ENCODE peak calls at places on chromosomes 2 and 18, in nine cellular contexts. F is stimulated activated CD8-positive, alpha-beta memory T cell treated with anti-CD3 and anti-CD28 coated beads, Interleukin-12 subunit alpha, Interleukin-12 subunit beta, amount 100 ng/mL, for 4 hours; V is KG1; H is stimulated activated CD4-positive, alpha-beta T cell treated with anti-CD3 and anti-CD28 coated beads, Interleukin-2, amount 100 ng/mL, for 48 hours; T is ACHN; P is GM20000; C is caudate nucleus; U is KBM-7; B is sciatic nerve. Y is an unnamed sample.
A peak's percentile ranks its signal among the peaks of the same experiment; 100 is the strongest.

GRCh38 chr2:70988726-70989648 is 5.7 kb downstream of the TEX261 start:
- DNase-seq in P (no peak), C (no peak), T (no peak), B (peak; percentile 53), V (no peak), F (no peak), U (no peak), H (no peak), Y (no peak)

GRCh38 chr18:7259482-7259881 is 28.6 kb downstream of the LRRC30 start:
- DNase-seq in U (no peak), P (no peak), F (no peak), T (no peak), C (no peak), V (no peak), H (no peak), B (no peak), Y (no peak)

GRCh38 chr2:75465317-75465998 is 95.3 kb downstream of the EVA1A start:
- DNase-seq in C (no peak), V (no peak), P (no peak), U (no peak), F (no peak), B (no peak), T (peak; percentile 57), H (no peak), Y (no peak)

GRCh38 chr2:143177081-143177786 is 48.0 kb downstream of the ARHGAP15 start:
- DNase-seq in P (peak; percentile 53), T (no peak), B (no peak), F (no peak), H (no peak), U (no peak), C (no peak), V (no peak), Y (no peak)

GRCh38 chr2:25829377-25829704 is 48.9 kb downstream of the ASXL2 start:
- DNase-seq in P (no peak), V (no peak), F (no peak), U (no peak), C (no peak), B (no peak), H (no peak), T (no peak), Y (no peak)

GRCh38 chr2:104658149-104658839 is 195.6 kb upstream of the POU3F3 start:
- DNase-seq in V (peak; percentile 75), B (no peak), T (no peak), U (peak; percentile 96), H (no peak), C (no peak), P (no peak), F (no peak), Y (peak; percentile 84)

GRCh38 chr2:121897335-121897970 is 142.0 kb downstream of the TSN start:
- DNase-seq in P (peak; percentile 72), T (peak; percentile 49), B (no peak), F (no peak), U (peak; percentile 69), H (peak; percentile 7), V (no peak), C (no peak), Y (no peak)

GRCh38 chr18:9846162-9846915 is 39.4 kb upstream of the TXNDC2 start:
- DNase-seq in U (no peak), P (no peak), B (no peak), T (no peak), H (no peak), C (no peak), V (no peak), F (no peak), Y (no peak)

GRCh38 chr2:71727562-71727961 is 274.2 kb downstream of the DYSF start:
- DNase-seq in V (no peak), B (no peak), P (no peak), T (no peak), U (no peak), H (no peak), C (no peak), F (no peak), Y (no peak)

GRCh38 chr18:31248783-31249521 is 69.0 kb upstream of the DSG1 start:
- DNase-seq in B (no peak), U (no peak), F (no peak), H (no peak), P (no peak), V (no peak), C (no peak), T (no peak), Y (no peak)

GRCh38 chr2:13050764-13051163 is 334.0 kb downstream of the TRIB2 start:
- DNase-seq in C (no peak), V (no peak), H (no peak), B (no peak), T (no peak), F (no peak), U (no peak), P (no peak), Y (no peak)

Y was measured in posterior cingulate gyrus.